ENCODE peak calls at places on chromosomes 5 and 9, in four cellular contexts. One of them, this sample, is unnamed.

GRCh38 chr5:43422143-43422542 is 10.0 kb upstream of the CCL28 start:
- DNase-seq in DMS79: no peak
- DNase-seq in naive thymus-derived CD8-positive, alpha-beta T cell: no peak
- DNase-seq in NAMALWA: no peak
- DNase-seq in this sample: no peak

GRCh38 chr9:112971415-112971814 is 40.6 kb downstream of the ZNF883 start:
- DNase-seq in DMS79: no peak
- DNase-seq in naive thymus-derived CD8-positive, alpha-beta T cell: no peak
- DNase-seq in NAMALWA: peak
- DNase-seq in this sample: no peak

GRCh38 chr9:137172907-137173794 is 1.3 kb upstream of the TMEM210 start:
- DNase-seq in DMS79: no peak
- DNase-seq in naive thymus-derived CD8-positive, alpha-beta T cell: no peak
- DNase-seq in NAMALWA: peak
- DNase-seq in this sample: no peak

GRCh38 chr9:137742698-137743097 is 123.9 kb downstream of the EHMT1 start:
- DNase-seq in DMS79: no peak
- DNase-seq in naive thymus-derived CD8-positive, alpha-beta T cell: no peak
- DNase-seq in NAMALWA: no peak
- DNase-seq in this sample: peak

GRCh38 chr9:113609562-113610318 is 146.2 kb downstream of the RGS3 start:
- DNase-seq in DMS79: no peak
- DNase-seq in naive thymus-derived CD8-positive, alpha-beta T cell: no peak
- DNase-seq in NAMALWA: no peak
- DNase-seq in this sample: no peak

GRCh38 chr5:478355-478981 is 35.5 kb downstream of the EXOC3 start:
- DNase-seq in DMS79: no peak
- DNase-seq in naive thymus-derived CD8-positive, alpha-beta T cell: no peak
- DNase-seq in NAMALWA: no peak
- DNase-seq in this sample: no peak

GRCh38 chr9:91532325-91532724 is 108.7 kb upstream of the NFIL3 start:
- DNase-seq in DMS79: no peak
- DNase-seq in naive thymus-derived CD8-positive, alpha-beta T cell: no peak
- DNase-seq in NAMALWA: no peak
- DNase-seq in this sample: no peak

GRCh38 chr5:172156541-172156994 is 31.5 kb downstream of the STK10 start:
- DNase-seq in DMS79: no peak
- DNase-seq in naive thymus-derived CD8-positive, alpha-beta T cell: no peak
- DNase-seq in NAMALWA: no peak
- DNase-seq in this sample: no peak

GRCh38 chr9:88821033-88821748 is 170.1 kb upstream of the S1PR3 start:
- DNase-seq in DMS79: no peak
- DNase-seq in naive thymus-derived CD8-positive, alpha-beta T cell: no peak
- DNase-seq in NAMALWA: no peak
- DNase-seq in this sample: no peak